ENCODE peak calls at places on chromosomes 7 and 10, in five cellular contexts. J is colonic mucosa, Y is A549, I is mesendoderm, H is right lobe of liver. Z is an unnamed sample.

GRCh38 chr10:63219749-63220148 is 86.6 kb downstream of the NRBF2 start:
- DNase-seq in J (no peak), Y (no peak), I (no peak), H (no peak), Z (no peak)

GRCh38 chr7:2616973-2617709 is 14.6 kb upstream of the TTYH3 start:
- DNase-seq in J (no peak), Y (no peak), I (no peak), H (no peak), Z (no peak)

GRCh38 chr7:143257501-143257900 is 5.7 kb upstream of the GSTK1 start:
- DNase-seq in J (no peak), Y (peak; percentile 25), I (no peak), H (no peak), Z (no peak)

GRCh38 chr7:94908204-94909022 is 1.0 kb downstream of the PPP1R9A start:
- DNase-seq in J (peak; percentile 43), Y (peak; percentile 57), I (peak; percentile 77), H (peak; percentile 56), Z (peak; percentile 53)

GRCh38 chr7:85454904-85455303 is 268.0 kb upstream of the SEMA3D start:
- DNase-seq in J (no peak), Y (no peak), I (no peak), H (no peak), Z (no peak)

GRCh38 chr10:24209946-24210491 is 1.1 kb downstream of the KIAA1217 start:
- DNase-seq in J (peak; percentile 26), Y (peak; percentile 14), I (peak; percentile 39), H (no peak), Z (no peak)

GRCh38 chr10:66604195-66604594 is 321.6 kb upstream of the LRRTM3 start:
- DNase-seq in J (no peak), Y (no peak), I (peak; percentile 5), H (no peak), Z (no peak)

GRCh38 chr7:100604976-100605911 is 3.1 kb downstream of the PCOLCE start:
- DNase-seq in J (peak; percentile 68), Y (peak; percentile 74), I (no peak), H (peak; percentile 83), Z (no peak)

GRCh38 chr10:110512461-110513187 is 14.9 kb downstream of the DUSP5 start:
- DNase-seq in J (no peak), Y (peak; percentile 59), I (no peak), H (no peak), Z (no peak)

GRCh38 chr7:99457050-99457645 is 8.8 kb downstream of the ATP5MF start:
- DNase-seq in J (no peak), Y (no peak), I (no peak), H (no peak), Z (no peak)

GRCh38 chr10:46544989-46545791 is 11.3 kb downstream of the GPRIN2 start:
- DNase-seq in J (peak; percentile 24), Y (peak; percentile 89), I (peak; percentile 83), H (no peak), Z (peak; percentile 26)

GRCh38 chr7:93374345-93374940 is 142.3 kb downstream of the VPS50 start:
- DNase-seq in J (no peak), Y (peak; percentile 16), I (peak; percentile 67), H (no peak), Z (no peak)

GRCh38 chr7:92765725-92766124 is 70.6 kb downstream of the CDK6 start:
- DNase-seq in J (no peak), Y (no peak), I (peak; percentile 40), H (no peak), Z (no peak)

GRCh38 chr10:61503051-61503450 is 49.9 kb upstream of the TMEM26 start:
- DNase-seq in J (no peak), Y (no peak), I (no peak), H (no peak), Z (no peak)

GRCh38 chr10:119274519-119275045 is 67.2 kb downstream of the GRK5 start:
- DNase-seq in J (no peak), Y (no peak), I (no peak), H (no peak), Z (no peak)

GRCh38 chr10:29858352-29859267 is 200.8 kb downstream of the JCAD start:
- DNase-seq in J (peak; percentile 59), Y (peak; percentile 70), I (peak; percentile 71), H (peak; percentile 77), Z (peak; percentile 7)

GRCh38 chr10:29377333-29377961 is 88.6 kb downstream of the LYZL1 start:
- DNase-seq in J (no peak), Y (peak; percentile 43), I (peak; percentile 23), H (no peak), Z (no peak)

GRCh38 chr10:125722811-125723210 is 3.3 kb downstream of the EDRF1 start:
- DNase-seq in J (no peak), Y (no peak), I (no peak), H (no peak), Z (no peak)
- H3K27ac ChIP-seq in J (no peak overlapping the region), Y (no peak overlapping the region), I (no peak overlapping the region), H (no peak overlapping the region), Z (no peak overlapping the region)

GRCh38 chr10:27815846-27816245 is 70.2 kb upstream of the MKX start:
- DNase-seq in J (no peak), Y (no peak), I (no peak), H (no peak), Z (no peak)

GRCh38 chr10:27822286-27822685 is 76.7 kb upstream of the MKX start:
- DNase-seq in J (no peak), Y (no peak), I (no peak), H (no peak), Z (no peak)

GRCh38 chr10:27819781-27820531 is 74.3 kb upstream of the MKX start:
- DNase-seq in J (no peak), Y (no peak), I (no peak), H (no peak), Z (no peak)

GRCh38 chr10:27816305-27816704 is 70.7 kb upstream of the MKX start:
- DNase-seq in J (no peak), Y (no peak), I (no peak), H (no peak), Z (no peak)

DNA sequence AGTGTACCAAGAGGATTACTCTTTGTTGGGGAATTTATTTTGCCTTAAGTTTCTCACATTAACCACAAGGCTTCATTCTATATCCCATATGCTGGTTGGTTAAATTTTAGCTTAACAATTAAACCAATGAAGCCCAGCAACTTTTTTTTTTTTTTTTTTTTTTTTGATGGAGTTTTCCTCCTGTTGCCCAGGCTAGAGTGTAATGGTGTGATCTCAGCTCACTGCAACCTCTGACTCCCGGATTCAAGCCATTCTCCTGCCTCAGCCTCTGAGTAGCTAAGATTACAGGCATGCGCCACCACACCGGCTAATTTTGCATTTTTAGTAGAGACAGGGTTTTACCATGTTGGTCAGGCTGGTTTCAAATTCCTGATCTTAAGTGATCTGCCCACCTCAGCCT is 75.0 kb upstream of the MKX start:
- DNase-seq in J (no peak), Y (no peak), I (no peak), H (no peak), Z (no peak)
- H3K27ac ChIP-seq in J (no peak overlapping the region), Y (no peak overlapping the region), I (no peak overlapping the region), H (no peak overlapping the region), Z (no peak overlapping the region)

GRCh38 chr10:8402469-8403074 is 348.1 kb downstream of the GATA3 start:
- DNase-seq in J (no peak), Y (no peak), I (no peak), H (no peak), Z (no peak)

GRCh38 chr10:8403711-8404371 is 349.4 kb downstream of the GATA3 start:
- DNase-seq in J (no peak), Y (no peak), I (peak; percentile 71), H (no peak), Z (no peak)

GRCh38 chr10:8400151-8400550 is 345.7 kb downstream of the GATA3 start:
- DNase-seq in J (no peak), Y (no peak), I (no peak), H (no peak), Z (no peak)

GRCh38 chr10:8398771-8399170 is 344.3 kb downstream of the GATA3 start:
- DNase-seq in J (no peak), Y (no peak), I (no peak), H (no peak), Z (no peak)

GRCh38 chr10:8401531-8401930 is 347.0 kb downstream of the GATA3 start:
- DNase-seq in J (no peak), Y (no peak), I (no peak), H (no peak), Z (no peak)
- H3K27ac ChIP-seq in J (no peak overlapping the region), Y (no peak overlapping the region), I (no peak overlapping the region), H (no peak overlapping the region), Z (no peak overlapping the region)

GRCh38 chr10:126052171-126052570 is 155.8 kb downstream of the FANK1 start:
- DNase-seq in J (no peak), Y (no peak), I (no peak), H (no peak), Z (no peak)
- H3K27ac ChIP-seq in J (no peak overlapping the region), Y (no peak overlapping the region), I (no peak overlapping the region), H (no peak overlapping the region), Z (no peak overlapping the region)

GRCh38 chr7:123987445-123987844 is 45.4 kb downstream of the TMEM229A start:
- DNase-seq in J (no peak), Y (no peak), I (peak; percentile 44), H (no peak), Z (no peak)

GRCh38 chr7:123994449-123994848 is 38.4 kb downstream of the TMEM229A start:
- DNase-seq in J (no peak), Y (no peak), I (no peak), H (no peak), Z (no peak)

GRCh38 chr7:123995617-123996326 is 37.1 kb downstream of the TMEM229A start:
- DNase-seq in J (no peak), Y (no peak), I (no peak), H (no peak), Z (no peak)

GRCh38 chr7:123996327-123996625 is 36.6 kb downstream of the TMEM229A start:
- DNase-seq in J (no peak), Y (no peak), I (no peak), H (no peak), Z (no peak)

DNA sequence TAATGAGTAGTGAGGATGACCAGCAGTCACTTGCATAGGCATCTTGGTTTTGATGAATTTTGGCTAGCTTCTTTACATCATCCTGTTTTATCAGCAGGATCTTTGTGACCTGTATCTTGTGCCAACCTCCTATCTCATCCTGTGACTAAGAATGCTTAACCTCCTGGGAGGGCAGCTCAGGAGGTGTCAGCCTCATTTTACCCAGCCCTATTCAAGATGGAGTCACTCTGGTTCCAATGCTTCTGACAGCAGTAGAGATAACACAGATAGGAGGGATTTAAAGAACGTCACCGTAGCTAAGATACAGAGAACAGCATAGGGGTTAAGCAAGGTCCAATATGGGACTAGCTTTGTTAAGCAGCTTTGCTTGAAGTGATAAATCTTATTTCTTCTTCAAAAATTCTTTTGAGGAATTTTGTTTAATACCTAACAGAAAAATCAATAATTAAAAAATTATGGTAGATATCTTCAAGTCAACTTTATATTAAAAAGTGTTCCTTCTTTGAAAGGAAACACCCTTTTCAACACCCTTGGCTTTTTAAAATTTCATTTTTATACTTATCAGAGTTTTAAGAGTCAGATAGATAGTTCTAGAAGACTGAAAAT is 39.9 kb downstream of the TMEM229A start:
- DNase-seq in J (no peak), Y (no peak), I (peak; percentile 31), H (no peak), Z (no peak)
- H3K27ac ChIP-seq in J (no peak overlapping the region), Y (no peak overlapping the region), I (no peak overlapping the region), H (no peak overlapping the region), Z (no peak overlapping the region)